ENCODE peak calls at places on chromosomes 4 and X, in six cellular contexts. Q, Z, N, F, R and E are unnamed samples.

GRCh38 chrX:149629730-149630387 is 1.7 kb downstream of the TMEM185A start:
- DNase-seq in Q (peak), F (no peak), Z (no peak), R (no peak), N (no peak), E (no peak)

GRCh38 chr4:13920111-13920875 is 292.8 kb upstream of the BOD1L1 start:
- DNase-seq in N (peak), Z (peak), R (no peak), F (peak), Q (no peak), E (peak)

GRCh38 chr4:17773125-17773698 is 8.2 kb downstream of the FAM184B start:
- DNase-seq in F (no peak), Z (no peak), R (no peak), N (no peak), Q (no peak), E (no peak)

GRCh38 chr4:111562811-111563210 is 582.4 kb upstream of the FAM241A start:
- DNase-seq in Z (no peak), F (peak), Q (peak), R (no peak), N (peak), E (peak)

GRCh38 chrX:152895121-152895520 is 2.7 kb upstream of the ZNF185 start:
- DNase-seq in R (no peak), Z (no peak), Q (no peak), N (no peak), F (no peak), E (no peak)

GRCh38 chrX:108167211-108167872 is 75.8 kb downstream of the ATG4A start:
- DNase-seq in N (peak), F (peak), Z (peak), Q (peak), R (no peak), E (peak)

GRCh38 chr4:73103799-73104503 is 34.4 kb upstream of the COX18 start:
- DNase-seq in Z (no peak), Q (peak), F (peak), R (no peak), N (no peak), E (peak)

GRCh38 chr4:56276547-56276946 is 110.7 kb downstream of the AASDH start:
- DNase-seq in R (no peak), Q (peak), Z (no peak), N (peak), F (peak), E (no peak)

GRCh38 chr4:47930971-47931804 is 16.8 kb upstream of the NFXL1 start:
- DNase-seq in Q (peak), N (peak), F (peak), Z (no peak), R (no peak), E (peak)

GRCh38 chr4:24880171-24880570 is 32.7 kb downstream of the CCDC149 start:
- DNase-seq in Q (no peak), F (no peak), R (no peak), N (no peak), Z (no peak), E (no peak)

GRCh38 chr4:23171971-23172370 is 479.2 kb downstream of the GBA3 start:
- DNase-seq in Z (no peak), R (no peak), N (no peak), Q (no peak), F (no peak), E (peak)

GRCh38 chr4:4481394-4482000 is 60.4 kb downstream of the STX18 start:
- DNase-seq in F (no peak), R (no peak), Q (no peak), Z (no peak), N (no peak), E (peak)

GRCh38 chr4:32909722-32910121 is 2189.6 kb downstream of the PCDH7 start:
- DNase-seq in R (no peak), Z (no peak), N (no peak), F (no peak), Q (no peak), E (no peak)

GRCh38 chrX:458631-459061 is 71.9 kb upstream of the PPP2R3B start:
- DNase-seq in F (no peak), R (no peak), Z (no peak), Q (no peak), N (no peak), E (no peak)

DNA sequence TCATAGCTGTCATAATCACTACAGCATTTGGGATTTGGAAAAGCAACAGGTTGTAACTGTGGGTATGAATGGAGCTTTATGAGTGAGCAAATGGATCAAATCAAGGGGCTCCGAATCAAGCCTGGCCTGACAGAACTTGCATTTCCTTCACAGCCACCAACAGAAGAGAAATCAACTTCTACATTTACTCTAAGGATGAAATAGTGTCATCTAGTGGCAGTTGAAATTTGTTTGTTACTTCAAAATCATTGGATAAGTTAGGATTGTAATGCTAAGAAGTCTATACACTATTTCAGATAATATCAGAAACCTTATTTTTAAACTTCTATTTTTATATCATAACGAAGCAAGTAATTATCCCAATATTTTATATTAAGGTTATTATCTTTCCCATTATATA is 10.7 kb upstream of the WDR17 start:
- DNase-seq in F (no peak), Q (no peak), R (no peak), Z (no peak), N (no peak), E (no peak)
- TF ChIP-seq CTCF in F (peak), Q (no peak), R (no peak), Z (peak), N (no peak), E (peak)

DNA sequence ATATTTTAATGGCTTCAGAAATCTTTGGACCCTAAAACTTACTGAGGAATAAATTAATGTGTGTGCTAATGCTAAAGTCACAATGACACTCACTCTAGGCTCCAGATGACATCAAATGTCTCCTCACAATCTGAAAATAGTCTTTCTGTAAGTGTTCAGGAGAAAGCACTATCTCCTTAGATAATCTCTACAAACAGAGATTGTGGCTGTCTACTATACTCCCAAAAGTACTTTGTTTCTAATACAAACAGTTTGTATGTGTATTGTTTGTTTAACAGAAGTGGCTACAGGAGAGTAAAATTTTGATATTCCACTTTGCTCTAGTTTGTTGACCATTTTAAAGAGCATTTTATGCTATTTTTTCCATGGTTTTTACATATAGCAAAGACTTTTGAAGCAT is 2.9 kb upstream of the CSN3 start:
- DNase-seq in N (no peak), Q (no peak), F (no peak), R (no peak), Z (no peak), E (no peak)
- H3K4me3 ChIP-seq in N (no peak), Q (no peak), F (no peak), R (no peak), Z (no peak), E (no peak)

GRCh38 chr4:154292589-154292988 is 199.0 kb downstream of the DCHS2 start:
- DNase-seq in N (no peak), Q (no peak), R (no peak), F (no peak), Z (no peak), E (no peak)
- TF ChIP-seq CTCF in N (no peak), Q (no peak), R (no peak), F (no peak), Z (no peak), E (no peak)

GRCh38 chr4:155961575-155961974 is 7.9 kb upstream of the CTSO start:
- DNase-seq in N (no peak), Q (no peak), R (no peak), F (no peak), Z (no peak), E (no peak)

GRCh38 chr4:155962697-155963096 is 9.0 kb upstream of the CTSO start:
- DNase-seq in Z (no peak), F (no peak), N (no peak), R (no peak), Q (no peak), E (no peak)

GRCh38 chr4:155959417-155959816 is 5.8 kb upstream of the CTSO start:
- DNase-seq in Q (no peak), R (no peak), Z (no peak), F (no peak), N (no peak), E (no peak)

GRCh38 chr4:155964016-155964891 is 10.6 kb upstream of the CTSO start:
- DNase-seq in N (no peak), Q (peak), R (peak), Z (no peak), F (no peak), E (peak)

GRCh38 chr4:155960522-155960921 is 6.9 kb upstream of the CTSO start:
- DNase-seq in N (peak), Z (no peak), R (no peak), Q (peak), F (peak), E (peak)
- H3K4me3 ChIP-seq in N (no peak), Z (no peak), R (no peak), Q (no peak), F (no peak), E (no peak)

GRCh38 chr4:9983211-9983610 is 38.1 kb downstream of the SLC2A9 start:
- DNase-seq in R (no peak), F (no peak), Z (no peak), N (no peak), Q (no peak), E (no peak)

GRCh38 chr4:9989918-9990635 is 31.2 kb downstream of the SLC2A9 start:
- DNase-seq in Q (no peak), Z (no peak), N (no peak), F (no peak), R (no peak), E (no peak)

GRCh38 chr4:9987749-9988346 is 33.4 kb downstream of the SLC2A9 start:
- DNase-seq in Z (no peak), F (no peak), R (no peak), Q (no peak), N (no peak), E (no peak)

GRCh38 chr4:9984621-9985020 is 36.7 kb downstream of the SLC2A9 start:
- DNase-seq in Z (no peak), N (no peak), F (no peak), R (no peak), Q (no peak), E (no peak)

GRCh38 chr4:9988349-9988748 is 32.9 kb downstream of the SLC2A9 start:
- DNase-seq in F (no peak), R (no peak), Q (peak), Z (no peak), N (no peak), E (no peak)
- TF ChIP-seq CTCF in F (no peak), R (no peak), Q (no peak), Z (no peak), N (no peak), E (no peak)

DNA sequence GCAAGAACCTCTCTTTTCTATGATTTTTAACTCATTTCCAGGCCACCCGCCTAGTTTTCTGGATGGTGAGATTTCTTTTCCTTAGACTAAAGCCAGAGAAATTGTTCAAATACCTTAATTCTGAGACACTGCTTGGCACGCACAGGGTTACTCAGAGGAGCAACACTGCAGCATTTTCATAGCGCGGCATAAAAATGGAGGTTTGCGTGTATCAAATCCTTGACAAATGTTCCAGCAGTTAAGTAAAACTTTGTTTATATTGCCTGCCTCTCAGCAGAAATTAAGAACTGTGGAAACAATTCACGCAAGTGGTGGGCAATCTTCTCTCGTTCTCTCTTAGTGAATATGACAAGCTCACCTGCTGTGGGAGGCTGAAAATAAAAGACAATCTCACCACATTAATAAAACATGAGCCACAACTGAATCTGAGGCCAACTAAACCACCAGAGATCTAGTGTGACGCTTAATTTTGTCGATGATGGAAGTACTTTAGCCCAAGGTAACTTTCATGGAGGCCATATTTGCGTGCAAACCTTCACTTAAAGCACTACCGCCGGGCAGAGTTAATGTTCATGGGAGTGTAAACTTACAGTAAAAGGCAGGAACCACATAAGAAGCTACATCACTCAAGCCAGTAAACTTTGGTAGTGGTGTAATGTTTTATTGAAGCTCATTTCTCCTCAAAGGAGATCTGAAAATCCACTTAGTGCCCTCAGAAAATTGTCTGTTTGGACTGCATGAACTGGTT is 894.8 kb upstream of the EPHA5 start:
- DNase-seq in Z (no peak), F (peak), N (no peak), R (no peak), Q (peak), E (peak)
- H3K4me3 ChIP-seq in Z (peak), F (no peak), N (no peak), R (peak), Q (no peak), E (no peak)